ENCODE peak calls at places on chromosomes 16 and 17, in four cellular contexts. K is K562, J is H1, N is GM12878. M is an unnamed sample. For H3K4me1, the result is how much of the 10 kb centered on the place peaks cover.

GRCh38 chr17:55161935-55162555 is 102.7 kb upstream of the HLF start:
- DNase-seq in K (no peak), J (no peak), N (no peak), M (peak)

GRCh38 chr16:55825115-55825728 is 7.7 kb downstream of the CES1 start:
- DNase-seq in K (no peak), J (no peak), N (no peak), M (no peak)

GRCh38 chr17:31050948-31051347 is 43.8 kb upstream of the NF1 start:
- DNase-seq in K (no peak), J (no peak), N (no peak), M (no peak)

GRCh38 chr17:61217878-61218437 is 181.7 kb upstream of the TBX2 start:
- DNase-seq in K (no peak), J (no peak), N (no peak), M (no peak)

GRCh38 chr17:66637491-66637890 is 197.4 kb upstream of the CACNG5 start:
- DNase-seq in K (no peak), J (no peak), N (no peak), M (no peak)

GRCh38 chr17:37475713-37476420 is 13.8 kb upstream of the DUSP14 start:
- DNase-seq in K (no peak), J (no peak), N (no peak), M (no peak)

GRCh38 chr16:63850979-63851378 is 1270.9 kb downstream of the CDH11 start:
- DNase-seq in K (no peak), J (no peak), N (no peak), M (no peak)

GRCh38 chr17:11917415-11917814 is 79.9 kb downstream of the ZNF18 start:
- DNase-seq in K (no peak), J (no peak), N (no peak), M (no peak)

GRCh38 chr17:11900655-11901054 is 96.6 kb downstream of the ZNF18 start:
- DNase-seq in K (no peak), J (no peak), N (no peak), M (no peak)

GRCh38 chr17:67718325-67718941 is 697 bp downstream of the NOL11 start:
- DNase-seq in K (peak), J (no peak), N (no peak), M (peak)

GRCh38 chr16:85025781-85026653 is 1.6 kb upstream of the KIAA0513 start:
- DNase-seq in K (no peak), J (no peak), N (no peak), M (no peak)

GRCh38 chr17:27217631-27218030 is 76.3 kb upstream of the WSB1 start:
- DNase-seq in K (no peak), J (no peak), N (peak), M (no peak)

GRCh38 chr17:30969989-30970680 is 704 bp upstream of the RNF135 start:
- DNase-seq in K (no peak), J (no peak), N (no peak), M (no peak)

GRCh38 chr17:61551255-61551742 is 39.7 kb downstream of the NACA2 start:
- DNase-seq in K (peak), J (no peak), N (no peak), M (peak)

GRCh38 chr17:73340093-73340596 is 28.3 kb upstream of the CDC42EP4 start:
- DNase-seq in K (no peak), J (no peak), N (peak), M (peak)

GRCh38 chr16:1543085-1543896 is 9.8 kb downstream of the TMEM204 start:
- DNase-seq in K (peak), J (no peak), N (peak), M (peak)

DNA sequence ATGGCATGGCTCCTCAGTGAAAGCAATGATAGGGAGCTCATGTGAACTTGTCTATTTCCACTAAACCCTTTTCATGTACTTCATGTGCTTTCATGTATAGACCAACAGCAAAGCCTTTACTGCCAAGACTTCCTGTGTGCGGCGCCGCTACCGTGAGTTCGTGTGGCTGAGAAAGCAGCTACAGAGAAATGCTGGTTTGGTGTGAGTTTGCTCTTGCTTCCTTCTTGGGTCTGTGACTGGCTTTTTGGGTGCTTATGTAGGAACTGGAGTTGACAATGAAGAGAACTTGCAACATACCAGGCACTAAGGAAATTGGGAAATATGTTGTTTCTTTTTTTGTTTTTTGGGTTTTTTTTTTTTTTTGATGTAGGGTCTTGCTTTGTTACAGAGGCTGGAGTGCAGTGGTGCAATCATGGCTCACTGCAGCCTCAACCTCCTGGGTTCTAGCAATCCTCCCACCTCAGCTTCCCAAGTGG is 5.7 kb downstream of the SNX11 start:
- DNase-seq in K (no peak), J (no peak), N (peak), M (no peak)
- TF ChIP-seq CHD1 in K (no peak), J (no peak), N (no peak), M (no peak)

DNA sequence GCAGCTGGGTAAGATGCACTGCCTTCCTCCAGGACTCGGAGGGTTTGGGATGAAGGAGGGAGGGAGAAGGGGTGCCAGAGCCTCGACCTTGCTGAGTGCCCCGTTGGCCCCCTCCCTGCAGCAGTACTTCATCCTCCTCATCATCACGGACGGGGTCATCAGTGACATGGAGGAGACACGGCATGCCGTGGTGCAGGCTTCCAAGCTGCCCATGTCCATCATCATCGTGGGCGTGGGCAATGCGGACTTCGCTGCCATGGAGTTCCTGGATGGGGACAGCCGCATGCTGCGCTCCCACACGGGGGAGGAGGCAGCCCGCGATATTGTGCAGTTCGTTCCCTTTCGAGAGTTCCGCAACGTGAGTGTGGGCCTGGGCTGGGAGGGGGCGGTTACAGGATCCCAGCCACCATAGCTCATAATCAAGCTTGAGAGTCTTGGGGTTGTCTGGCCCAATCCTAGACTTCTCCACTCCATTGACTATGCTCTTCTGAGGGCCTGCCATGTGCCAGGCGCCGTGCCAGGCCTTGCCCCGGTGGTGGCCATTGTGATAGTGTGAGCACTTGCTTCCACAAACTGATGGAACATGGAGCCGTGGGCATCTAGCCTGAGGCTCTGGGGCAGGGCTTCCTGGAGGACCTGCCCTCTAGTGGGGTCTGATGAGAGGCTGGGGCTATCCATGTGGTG is 39.7 kb downstream of the PSME3IP1 start:
- DNase-seq in K (no peak), J (no peak), N (no peak), M (no peak)
- H3K4me1 ChIP-seq in K (under half), J (under half), N (under half), M (under half)

DNA sequence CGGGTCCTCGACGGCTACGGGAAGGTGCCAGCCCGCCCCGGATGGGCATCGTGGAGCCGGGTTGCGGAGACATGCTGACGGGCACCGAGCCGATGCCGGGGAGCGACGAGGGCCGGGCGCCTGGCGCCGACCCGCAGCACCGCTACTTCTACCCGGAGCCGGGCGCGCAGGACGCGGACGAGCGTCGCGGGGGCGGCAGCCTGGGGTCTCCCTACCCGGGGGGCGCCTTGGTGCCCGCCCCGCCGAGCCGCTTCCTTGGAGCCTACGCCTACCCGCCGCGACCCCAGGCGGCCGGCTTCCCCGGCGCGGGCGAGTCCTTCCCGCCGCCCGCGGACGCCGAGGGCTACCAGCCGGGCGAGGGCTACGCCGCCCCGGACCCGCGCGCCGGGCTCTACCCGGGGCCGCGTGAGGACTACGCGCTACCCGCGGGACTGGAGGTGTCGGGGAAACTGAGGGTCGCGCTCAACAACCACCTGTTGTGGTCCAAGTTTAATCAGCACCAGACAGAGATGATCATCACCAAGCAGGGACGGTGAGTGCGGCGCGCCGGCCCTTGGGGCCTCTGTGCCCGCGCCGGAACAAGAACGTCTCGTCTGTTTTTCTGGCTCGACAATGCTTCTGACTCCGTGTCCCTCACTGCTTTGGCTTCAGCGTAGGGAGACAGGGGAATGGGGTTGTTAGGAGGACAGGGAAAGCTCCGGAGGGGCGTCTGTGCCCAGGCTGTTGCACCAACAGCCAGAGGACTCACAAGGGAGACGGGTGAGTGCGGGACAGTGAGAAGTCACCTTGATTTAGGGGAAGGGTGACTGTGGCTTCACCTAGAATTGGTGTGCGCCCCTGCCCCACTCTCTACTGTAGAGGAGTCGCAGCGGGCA is 615 bp downstream of the TBX21 start:
- DNase-seq in K (no peak), J (no peak), N (no peak), M (no peak)
- H2AFZ ChIP-seq in K (no peak), J (peak), N (peak), M (peak)

GRCh38 chr17:41653421-41654133 is 29.2 kb upstream of the KRT17 start:
- DNase-seq in K (no peak), J (no peak), N (no peak), M (no peak)
- TF ChIP-seq CHD1 in K (no peak), J (no peak), N (no peak), M (no peak)

GRCh38 chr17:81492706-81493105 is 19.9 kb downstream of the ACTG1 start:
- DNase-seq in K (no peak), J (no peak), N (no peak), M (no peak)
- H3K4me1 ChIP-seq in K (under half), J (under half), N (under half), M (under half)

GRCh38 chr16:35523991-35524390 is 2064.6 kb downstream of the TP53TG3F start:
- DNase-seq in K (no peak), J (no peak), N (no peak), M (no peak)

GRCh38 chr16:35525979-35526590 is 2066.7 kb downstream of the TP53TG3F start:
- DNase-seq in K (no peak), J (no peak), N (no peak), M (no peak)
- H2AFZ ChIP-seq in K (no peak), J (no peak), N (no peak), M (no peak)